ENCODE peak calls at places on chromosomes 3 and 15, in five cellular contexts. One of them, this sample, is unnamed.

GRCh38 chr15:25783607-25784131 is 79.5 kb downstream of the ATP10A start:
- DNase-seq in cerebellum: no peak
- DNase-seq in myocyte: no peak
- DNase-seq in Kasumi-1: no peak
- DNase-seq in NAMALWA: peak; percentile 36
- DNase-seq in this sample: peak; percentile 62

GRCh38 chr15:70376929-70377691 is 279.4 kb upstream of the TLE3 start:
- DNase-seq in cerebellum: peak; percentile 57
- DNase-seq in myocyte: peak; percentile 5
- DNase-seq in Kasumi-1: peak; percentile 5
- DNase-seq in NAMALWA: no peak
- DNase-seq in this sample: peak; percentile 72

GRCh38 chr3:41881233-41881821 is 80.6 kb downstream of the ULK4 start:
- DNase-seq in cerebellum: peak; percentile 32
- DNase-seq in myocyte: peak; percentile 66
- DNase-seq in Kasumi-1: peak; percentile 67
- DNase-seq in NAMALWA: peak; percentile 60
- DNase-seq in this sample: peak; percentile 31

GRCh38 chr3:187807086-187807862 is 62.0 kb upstream of the BCL6 start:
- DNase-seq in cerebellum: no peak
- DNase-seq in myocyte: no peak
- DNase-seq in Kasumi-1: no peak
- DNase-seq in NAMALWA: no peak
- DNase-seq in this sample: peak; percentile 38

GRCh38 chr3:44509393-44509921 is 32.0 kb upstream of the ZNF445 start:
- DNase-seq in cerebellum: no peak
- DNase-seq in myocyte: peak; percentile 14
- DNase-seq in Kasumi-1: peak; percentile 45
- DNase-seq in NAMALWA: no peak
- DNase-seq in this sample: no peak

GRCh38 chr3:38960953-38961622 is 90.7 kb downstream of the SCN11A start:
- DNase-seq in cerebellum: no peak
- DNase-seq in myocyte: peak; percentile 51
- DNase-seq in Kasumi-1: peak; percentile 50
- DNase-seq in NAMALWA: peak; percentile 66
- DNase-seq in this sample: peak; percentile 79

GRCh38 chr3:12187448-12188327 is 29.0 kb upstream of the TIMP4 start:
- DNase-seq in cerebellum: no peak
- DNase-seq in myocyte: no peak
- DNase-seq in Kasumi-1: peak; percentile 72
- DNase-seq in NAMALWA: peak; percentile 60
- DNase-seq in this sample: peak; percentile 55

GRCh38 chr15:40340740-40341400 is at the start of gene CCDC9B:
- DNase-seq in cerebellum: peak; percentile 66
- DNase-seq in myocyte: peak; percentile 97
- DNase-seq in Kasumi-1: peak; percentile 28
- DNase-seq in NAMALWA: no peak
- DNase-seq in this sample: peak; percentile 93

GRCh38 chr3:190096345-190096744 is 24.4 kb downstream of the P3H2 start:
- DNase-seq in cerebellum: no peak
- DNase-seq in myocyte: no peak
- DNase-seq in Kasumi-1: no peak
- DNase-seq in NAMALWA: no peak
- DNase-seq in this sample: no peak

GRCh38 chr3:122245513-122246174 is 62.2 kb downstream of the CASR start:
- DNase-seq in cerebellum: no peak
- DNase-seq in myocyte: no peak
- DNase-seq in Kasumi-1: peak; percentile 41
- DNase-seq in NAMALWA: peak; percentile 30
- DNase-seq in this sample: peak; percentile 28

GRCh38 chr3:14451844-14452533 is 49.6 kb downstream of the SLC6A6 start:
- DNase-seq in cerebellum: no peak
- DNase-seq in myocyte: peak; percentile 86
- DNase-seq in Kasumi-1: no peak
- DNase-seq in NAMALWA: no peak
- DNase-seq in this sample: peak; percentile 84

GRCh38 chr3:111747490-111747889 is 111.6 kb upstream of the PHLDB2 start:
- DNase-seq in cerebellum: no peak
- DNase-seq in myocyte: no peak
- DNase-seq in Kasumi-1: no peak
- DNase-seq in NAMALWA: no peak
- DNase-seq in this sample: no peak

GRCh38 chr3:194870394-194871110 is 184.9 kb downstream of the FAM43A start:
- DNase-seq in cerebellum: no peak
- DNase-seq in myocyte: peak; percentile 26
- DNase-seq in Kasumi-1: no peak
- DNase-seq in NAMALWA: no peak
- DNase-seq in this sample: no peak

GRCh38 chr15:90075420-90076289 is 26.6 kb downstream of the IDH2 start:
- DNase-seq in cerebellum: no peak
- DNase-seq in myocyte: peak; percentile 76
- DNase-seq in Kasumi-1: no peak
- DNase-seq in NAMALWA: no peak
- DNase-seq in this sample: no peak

GRCh38 chr3:156691920-156692319 is 17.5 kb downstream of the TIPARP start:
- DNase-seq in cerebellum: no peak
- DNase-seq in myocyte: no peak
- DNase-seq in Kasumi-1: no peak
- DNase-seq in NAMALWA: no peak
- DNase-seq in this sample: peak; percentile 27

GRCh38 chr3:181694805-181695660 is 16.7 kb upstream of the SOX2 start:
- DNase-seq in cerebellum: no peak
- DNase-seq in myocyte: peak; percentile 3
- DNase-seq in Kasumi-1: no peak
- DNase-seq in NAMALWA: no peak
- DNase-seq in this sample: peak; percentile 19

GRCh38 chr15:58770857-58771620 is at the start of gene MINDY2:
- DNase-seq in cerebellum: peak; percentile 96
- DNase-seq in myocyte: peak; percentile 99
- DNase-seq in Kasumi-1: peak; percentile 98
- DNase-seq in NAMALWA: peak; percentile 97
- DNase-seq in this sample: peak; percentile 98

GRCh38 chr3:53842436-53843194 is 3.6 kb downstream of the CHDH start:
- DNase-seq in cerebellum: peak; percentile 85
- DNase-seq in myocyte: no peak
- DNase-seq in Kasumi-1: no peak
- DNase-seq in NAMALWA: no peak
- DNase-seq in this sample: peak; percentile 47

GRCh38 chr3:32685604-32686185 is 707 bp downstream of the CNOT10 start:
- DNase-seq in cerebellum: no peak
- DNase-seq in myocyte: no peak
- DNase-seq in Kasumi-1: peak; percentile 36
- DNase-seq in NAMALWA: no peak
- DNase-seq in this sample: no peak

GRCh38 chr3:195863121-195864061 is 45.0 kb downstream of the TNK2 start:
- DNase-seq in cerebellum: peak; percentile 74
- DNase-seq in myocyte: peak; percentile 92
- DNase-seq in Kasumi-1: peak; percentile 57
- DNase-seq in NAMALWA: peak; percentile 72
- DNase-seq in this sample: peak; percentile 95

GRCh38 chr15:69996842-69997478 is 100.8 kb downstream of the TLE3 start:
- DNase-seq in cerebellum: no peak
- DNase-seq in myocyte: no peak
- DNase-seq in Kasumi-1: no peak
- DNase-seq in NAMALWA: no peak
- DNase-seq in this sample: no peak

GRCh38 chr15:47553933-47554332 is 163.4 kb upstream of the SEMA6D start:
- DNase-seq in cerebellum: no peak
- DNase-seq in myocyte: no peak
- DNase-seq in Kasumi-1: no peak
- DNase-seq in NAMALWA: no peak
- DNase-seq in this sample: no peak

GRCh38 chr15:65183847-65184159 is 1.3 kb downstream of the CLPX start:
- DNase-seq in cerebellum: no peak
- DNase-seq in myocyte: no peak
- DNase-seq in Kasumi-1: no peak
- DNase-seq in NAMALWA: peak; percentile 44
- DNase-seq in this sample: no peak

GRCh38 chr3:114686624-114687023 is 392.8 kb downstream of the TIGIT start:
- DNase-seq in cerebellum: no peak
- DNase-seq in myocyte: no peak
- DNase-seq in Kasumi-1: peak; percentile 66
- DNase-seq in NAMALWA: no peak
- DNase-seq in this sample: peak; percentile 48